ENCODE peak calls at places on chromosomes 13 and 19, in nine cellular contexts. A is body of pancreas, G is suprapubic skin, N is upper lobe of right lung, T is A549, W is GM23338, F is mucosa of descending colon, C is AG09309, D is ascending aorta. X is an unnamed sample.

GRCh38 chr19:33767898-33768413 is 28.7 kb upstream of the KCTD15 start:
- DNase-seq in A (no peak), G (no peak), N (no peak), T (no peak), W (peak), F (peak), C (no peak), D (no peak), X (peak)

GRCh38 chr19:15812059-15812722 is 3.3 kb downstream of the OR10H1 start:
- DNase-seq in A (no peak), G (no peak), N (no peak), T (no peak), W (no peak), F (peak), C (no peak), D (no peak), X (peak)

GRCh38 chr19:32405431-32406160 is at the start of gene DPY19L3:
- DNase-seq in A (peak), G (peak), N (peak), T (peak), W (peak), F (peak), C (peak), D (peak), X (peak)

GRCh38 chr19:17831419-17831888 is 10.1 kb upstream of the INSL3 start:
- DNase-seq in A (no peak), G (no peak), N (no peak), T (no peak), W (peak), F (no peak), C (no peak), D (no peak), X (no peak)

GRCh38 chr13:98482476-98483444 is 94.1 kb downstream of the STK24 start:
- DNase-seq in A (peak), G (peak), N (peak), T (no peak), W (peak), F (peak), C (no peak), D (peak), X (peak)

GRCh38 chr19:18408053-18408476 is 10.6 kb upstream of the LRRC25 start:
- DNase-seq in A (peak), G (no peak), N (peak), T (no peak), W (peak), F (peak), C (no peak), D (no peak), X (no peak)

GRCh38 chr19:39187552-39187943 is 9.2 kb upstream of the NCCRP1 start:
- DNase-seq in A (no peak), G (no peak), N (no peak), T (no peak), W (no peak), F (no peak), C (no peak), D (no peak), X (no peak)

GRCh38 chr13:80721689-80722088 is 380.8 kb upstream of the SPRY2 start:
- DNase-seq in A (no peak), G (no peak), N (no peak), T (no peak), W (no peak), F (no peak), C (no peak), D (no peak), X (no peak)

GRCh38 chr13:50509771-50510441 is 333.6 kb downstream of the DLEU7 start:
- DNase-seq in A (no peak), G (no peak), N (no peak), T (no peak), W (no peak), F (no peak), C (no peak), D (no peak), X (peak)

GRCh38 chr13:26679411-26679810 is 81.2 kb downstream of the GPR12 start:
- DNase-seq in A (no peak), G (no peak), N (no peak), T (no peak), W (no peak), F (no peak), C (no peak), D (no peak), X (peak)

GRCh38 chr13:64723735-64724134 is 2506.4 kb downstream of the PCDH9 start:
- DNase-seq in A (no peak), G (no peak), N (no peak), T (peak), W (peak), F (no peak), C (peak), D (no peak), X (peak)

GRCh38 chr13:90352763-90353162 is 994.7 kb upstream of the MIR17HG start:
- DNase-seq in A (no peak), G (no peak), N (no peak), T (no peak), W (peak), F (no peak), C (no peak), D (no peak), X (no peak)

GRCh38 chr13:86864376-86864775 is 806.8 kb upstream of the SLITRK5 start:
- DNase-seq in A (no peak), G (no peak), N (no peak), T (no peak), W (no peak), F (no peak), C (no peak), D (no peak), X (peak)

DNA sequence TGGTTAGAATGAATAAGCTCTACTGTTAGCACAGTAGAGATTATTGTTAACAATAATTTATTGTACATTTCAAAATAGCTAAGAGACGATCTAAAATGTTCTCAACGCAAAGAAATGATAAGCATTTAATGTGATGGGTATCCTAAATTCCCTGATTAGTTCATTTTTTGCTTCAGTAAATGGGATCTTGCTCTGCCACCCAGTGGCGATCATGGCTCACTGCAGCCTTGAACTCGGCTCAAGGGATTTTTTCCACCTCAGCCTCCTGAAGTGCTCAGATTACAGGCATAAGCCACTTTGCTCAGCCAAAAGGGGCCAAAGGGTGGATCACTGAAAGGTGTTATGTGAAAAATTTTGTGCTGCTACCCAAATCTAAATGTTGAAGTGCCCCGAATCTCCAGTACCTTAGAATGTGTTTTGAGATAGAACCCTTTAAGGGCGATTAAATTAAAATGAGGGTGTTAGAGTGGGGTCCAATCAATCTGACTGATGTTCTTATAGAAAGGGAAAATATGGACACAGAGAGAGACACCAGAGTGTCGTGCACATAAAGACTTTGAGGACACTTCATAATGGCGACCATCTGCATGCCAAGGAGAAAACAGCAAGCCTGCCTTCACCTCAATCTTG is 31.5 kb upstream of the ZNF766 start:
- DNase-seq in A (peak), G (no peak), N (no peak), T (no peak), W (peak), F (peak), C (peak), D (no peak), X (peak)
- H3K4me3 ChIP-seq in A (no peak), G (no peak), N (no peak), T (no peak), W (no peak), F (no peak), C (no peak), D (no peak), X (no peak)

DNA sequence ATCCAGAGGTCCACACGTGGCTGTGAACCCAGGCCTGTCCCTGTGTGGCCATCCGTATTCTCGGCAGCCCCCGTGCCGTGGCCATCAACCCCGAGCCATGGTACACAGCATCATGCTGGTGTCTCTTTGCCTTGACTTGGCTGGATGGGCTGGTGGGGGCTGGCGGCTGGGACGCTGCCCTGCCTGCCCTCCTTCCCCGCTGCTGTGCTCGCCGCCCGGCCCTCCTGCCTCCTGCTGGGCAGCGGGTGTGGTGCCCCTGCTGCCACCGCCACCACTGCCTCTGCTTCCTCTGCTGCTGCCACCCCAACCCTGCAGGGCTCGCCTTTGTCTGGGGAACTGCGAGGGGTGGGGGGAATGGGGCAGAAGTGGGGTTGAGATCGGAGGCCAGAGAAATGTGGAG is 19.7 kb upstream of the EHD2 start:
- DNase-seq in A (no peak), G (no peak), N (no peak), T (no peak), W (no peak), F (no peak), C (no peak), D (no peak), X (no peak)
- TF ChIP-seq CTCF in A (no peak), G (no peak), N (no peak), T (no peak), W (no peak), F (no peak), C (no peak), D (no peak), X (no peak)

DNA sequence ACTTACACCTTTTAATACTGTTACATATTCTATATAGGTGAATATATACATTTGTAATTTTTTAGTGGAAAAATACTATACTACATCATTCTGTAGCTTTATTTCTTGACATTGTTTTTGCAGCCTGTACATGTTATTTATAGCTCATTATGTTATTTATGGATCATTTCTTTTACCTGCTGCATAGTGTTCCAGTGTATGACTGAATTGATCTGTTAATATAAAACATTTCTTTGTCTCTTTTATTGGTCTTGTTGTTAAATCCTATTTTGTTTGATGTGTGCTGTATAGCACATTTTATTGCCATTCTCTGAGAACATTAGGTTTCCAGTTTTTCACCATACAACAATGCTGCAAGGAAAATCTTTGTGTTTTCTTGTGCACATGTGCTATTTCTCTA is 2.4 kb downstream of the SETDB2 start:
- DNase-seq in A (no peak), G (no peak), N (no peak), T (no peak), W (no peak), F (no peak), C (no peak), D (no peak), X (no peak)
- H3K4me3 ChIP-seq in A (no peak), G (no peak), N (no peak), T (no peak), W (no peak), F (no peak), C (no peak), D (no peak), X (no peak)

GRCh38 chr19:5086725-5087439 is 118.0 kb downstream of the KDM4B start:
- DNase-seq in A (peak), G (no peak), N (no peak), T (peak), W (peak), F (no peak), C (no peak), D (no peak), X (no peak)
- TF ChIP-seq CTCF in A (no peak), G (no peak), N (no peak), T (no peak), W (no peak), F (no peak), C (no peak), D (no peak), X (no peak)

DNA sequence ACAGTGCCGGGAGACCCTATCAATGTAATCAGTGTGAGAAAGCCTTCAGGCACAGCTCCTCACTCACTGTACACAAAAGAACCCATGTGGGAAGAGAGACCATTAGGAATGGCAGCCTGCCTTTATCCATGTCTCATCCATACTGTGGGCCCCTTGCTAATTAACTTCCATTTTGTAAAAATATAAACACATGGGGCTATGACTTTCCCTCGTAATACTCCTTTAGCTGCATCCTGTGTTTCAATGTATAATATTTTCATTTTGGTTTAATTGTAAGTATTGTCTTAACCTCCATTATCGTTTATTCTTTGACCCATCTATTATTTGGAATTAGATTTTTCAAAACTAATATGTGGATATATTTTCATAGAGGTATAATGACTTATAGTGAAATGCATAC is 29.3 kb downstream of the ZNF333 start:
- DNase-seq in A (no peak), G (no peak), N (no peak), T (no peak), W (no peak), F (no peak), C (no peak), D (no peak), X (no peak)
- H3K4me3 ChIP-seq in A (no peak), G (no peak), N (no peak), T (no peak), W (no peak), F (no peak), C (no peak), D (peak), X (no peak)

DNA sequence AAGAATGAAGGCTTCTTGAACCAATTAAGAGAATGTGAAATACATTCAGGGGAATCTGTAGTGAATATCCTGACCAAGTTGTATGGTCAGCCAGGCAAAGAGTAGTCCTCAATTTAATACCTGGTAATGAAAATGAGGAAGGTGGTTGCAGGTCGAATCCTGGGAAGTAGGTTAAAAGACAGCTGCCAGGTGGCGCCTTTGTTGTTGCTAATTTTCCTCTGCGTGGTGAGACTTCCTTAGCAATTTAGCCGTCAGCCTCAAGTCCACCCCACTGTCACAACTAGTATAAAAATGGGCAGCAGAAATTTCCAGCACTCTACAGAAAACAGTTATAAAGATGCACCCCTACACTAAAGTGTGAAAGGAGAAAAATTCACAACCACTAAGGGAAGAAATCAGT is 235.7 kb downstream of the NHLRC3 start:
- DNase-seq in A (no peak), G (no peak), N (no peak), T (no peak), W (peak), F (peak), C (no peak), D (no peak), X (peak)
- TF ChIP-seq CTCF in A (no peak), G (no peak), N (peak), T (peak), W (peak), F (no peak), C (peak), D (no peak), X (peak)

GRCh38 chr13:33366469-33367062 is 81.0 kb upstream of the STARD13 start:
- DNase-seq in A (no peak), G (no peak), N (no peak), T (no peak), W (no peak), F (no peak), C (no peak), D (no peak), X (no peak)
- H3K4me3 ChIP-seq in A (no peak), G (no peak), N (no peak), T (no peak), W (no peak), F (no peak), C (no peak), D (no peak), X (no peak)

X was measured in epithelial cell of esophagus.